ENCODE peak calls at places on chromosomes 13 and 19, in ten cellular contexts. A is Panc1; T is PC-9; S is fibroblast of mammary gland; M is kidney epithelial cell; H is GM13977; X is WERI-Rb-1; C is lung; G is foreskin fibroblast; K is CD8-positive, alpha-beta T cell. O is an unnamed sample.

GRCh38 chr19:44808463-44809371 is at the start of gene BCAM:
- DNase-seq in A (no peak), T (peak), S (peak), M (no peak), H (peak), X (peak), C (peak), G (peak), K (no peak), O (no peak)

GRCh38 chr19:18849838-18850400 is 18.2 kb downstream of the UPF1 start:
- DNase-seq in A (no peak), T (no peak), S (peak), M (no peak), H (no peak), X (no peak), C (no peak), G (no peak), K (no peak), O (no peak)

GRCh38 chr19:46180701-46181385 is 32.8 kb downstream of the IGFL2 start:
- DNase-seq in A (no peak), T (peak), S (peak), M (no peak), H (no peak), X (no peak), C (no peak), G (peak), K (no peak), O (no peak)

GRCh38 chr19:44680536-44680935 is 9.3 kb downstream of the CEACAM19 start:
- DNase-seq in A (no peak), T (no peak), S (no peak), M (no peak), H (no peak), X (no peak), C (no peak), G (no peak), K (no peak), O (no peak)

GRCh38 chr13:63025741-63026140 is 1610.1 kb upstream of the PCDH20 start:
- DNase-seq in A (no peak), T (no peak), S (no peak), M (no peak), H (no peak), X (no peak), C (no peak), G (no peak), K (no peak), O (no peak)

GRCh38 chr13:40146586-40147240 is 491.3 kb downstream of the COG6 start:
- DNase-seq in A (no peak), T (no peak), S (no peak), M (no peak), H (no peak), X (no peak), C (no peak), G (no peak), K (no peak), O (no peak)

GRCh38 chr13:46751811-46752635 is 44.9 kb downstream of the ESD start:
- DNase-seq in A (no peak), T (no peak), S (peak), M (no peak), H (no peak), X (peak), C (no peak), G (no peak), K (peak), O (peak)

GRCh38 chr13:114018461-114019055 is 44.7 kb upstream of the C13orf46 start:
- DNase-seq in A (no peak), T (no peak), S (no peak), M (no peak), H (no peak), X (no peak), C (no peak), G (no peak), K (no peak), O (no peak)

GRCh38 chr13:112905990-112906641 is 62.9 kb upstream of the MCF2L start:
- DNase-seq in A (no peak), T (peak), S (no peak), M (no peak), H (no peak), X (peak), C (no peak), G (no peak), K (no peak), O (no peak)

GRCh38 chr19:18629166-18630088 is 7.4 kb upstream of the KLHL26 start:
- DNase-seq in A (no peak), T (no peak), S (peak), M (no peak), H (no peak), X (no peak), C (no peak), G (no peak), K (no peak), O (no peak)

GRCh38 chr13:29886446-29886845 is 36.0 kb upstream of the UBL3 start:
- DNase-seq in A (no peak), T (no peak), S (no peak), M (no peak), H (no peak), X (no peak), C (no peak), G (no peak), K (peak), O (no peak)

GRCh38 chr13:30737511-30738342 is 2.4 kb downstream of the ALOX5AP start:
- DNase-seq in A (no peak), T (no peak), S (no peak), M (no peak), H (no peak), X (no peak), C (no peak), G (no peak), K (no peak), O (no peak)

GRCh38 chr19:18297308-18297707 is 15.9 kb upstream of the JUND start:
- DNase-seq in A (no peak), T (no peak), S (no peak), M (no peak), H (no peak), X (no peak), C (no peak), G (no peak), K (no peak), O (no peak)

GRCh38 chr13:84844473-84844872 is 954.7 kb downstream of the SLITRK6 start:
- DNase-seq in A (no peak), T (no peak), S (no peak), M (peak), H (peak), X (no peak), C (no peak), G (no peak), K (no peak), O (no peak)

GRCh38 chr19:19775891-19776205 is 42.9 kb upstream of the ZNF14 start:
- DNase-seq in A (no peak), T (no peak), S (no peak), M (no peak), H (no peak), X (no peak), C (no peak), G (no peak), K (no peak), O (no peak)

GRCh38 chr19:28705008-28705407 is 507.9 kb downstream of the UQCRFS1 start:
- DNase-seq in A (peak), T (no peak), S (peak), M (peak), H (no peak), X (no peak), C (no peak), G (peak), K (no peak), O (no peak)

GRCh38 chr13:113080361-113080831 is 25.2 kb upstream of the F7 start:
- DNase-seq in A (no peak), T (no peak), S (no peak), M (no peak), H (no peak), X (no peak), C (no peak), G (no peak), K (no peak), O (no peak)

GRCh38 chr13:82257790-82258507 is 1624.3 kb downstream of the SLITRK1 start:
- DNase-seq in A (no peak), T (no peak), S (no peak), M (no peak), H (no peak), X (no peak), C (no peak), G (no peak), K (no peak), O (no peak)

GRCh38 chr19:10116085-10116865 is 3.4 kb downstream of the EIF3G start:
- DNase-seq in A (no peak), T (peak), S (no peak), M (no peak), H (no peak), X (no peak), C (no peak), G (no peak), K (no peak), O (peak)

GRCh38 chr19:40512110-40512472 is 45.3 kb downstream of the SPTBN4 start:
- DNase-seq in A (no peak), T (no peak), S (no peak), M (no peak), H (no peak), X (no peak), C (no peak), G (no peak), K (no peak), O (no peak)

GRCh38 chr13:68358218-68358817 is 1128.2 kb upstream of the PCDH9 start:
- DNase-seq in A (no peak), T (no peak), S (no peak), M (no peak), H (no peak), X (no peak), C (no peak), G (no peak), K (no peak), O (no peak)

GRCh38 chr13:83878691-83879410 is 3.4 kb downstream of the SLITRK1 start:
- DNase-seq in A (no peak), T (no peak), S (no peak), M (no peak), H (no peak), X (peak), C (no peak), G (no peak), K (no peak), O (no peak)

GRCh38 chr19:18833849-18834643 is 2.3 kb downstream of the UPF1 start:
- DNase-seq in A (no peak), T (no peak), S (peak), M (no peak), H (peak), X (no peak), C (no peak), G (no peak), K (no peak), O (no peak)

GRCh38 chr19:55935206-55935605 is 3.1 kb upstream of the NLRP13 start:
- DNase-seq in A (no peak), T (no peak), S (no peak), M (no peak), H (no peak), X (no peak), C (no peak), G (no peak), K (no peak), O (no peak)

GRCh38 chr13:99731747-99732146 is 230.5 kb downstream of the TM9SF2 start:
- DNase-seq in A (no peak), T (no peak), S (no peak), M (no peak), H (no peak), X (no peak), C (no peak), G (no peak), K (no peak), O (no peak)

GRCh38 chr13:87684850-87685735 is 13.9 kb downstream of the SLITRK5 start:
- DNase-seq in A (no peak), T (no peak), S (no peak), M (no peak), H (no peak), X (no peak), C (no peak), G (no peak), K (no peak), O (no peak)

GRCh38 chr13:102571075-102571474 is 25.7 kb upstream of the TPP2 start:
- DNase-seq in A (no peak), T (no peak), S (no peak), M (no peak), H (no peak), X (no peak), C (no peak), G (no peak), K (no peak), O (no peak)

GRCh38 chr19:30073152-30074000 is 131.3 kb downstream of the URI1 start:
- DNase-seq in A (no peak), T (no peak), S (no peak), M (no peak), H (no peak), X (no peak), C (no peak), G (no peak), K (no peak), O (no peak)

DNA sequence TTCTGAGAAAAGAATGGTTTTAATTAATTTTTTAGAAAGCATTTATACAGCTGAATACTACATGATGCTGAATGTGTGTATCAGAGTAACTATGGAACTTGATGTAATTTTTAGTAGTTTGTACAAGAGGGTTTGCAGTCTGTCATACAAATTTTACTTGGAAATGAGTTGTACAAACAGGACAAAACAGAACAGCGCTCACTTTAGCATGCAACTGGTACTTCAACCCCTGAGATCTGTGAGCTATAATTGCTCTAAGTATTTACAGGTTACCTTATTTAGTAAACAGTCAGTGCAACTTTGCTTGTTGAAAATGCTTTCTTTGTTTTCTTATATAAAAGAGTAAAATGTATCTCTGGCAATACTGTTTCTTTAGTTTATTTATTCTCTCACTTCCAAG is 719 bp downstream of the TNFRSF19 start:
- DNase-seq in A (no peak), T (no peak), S (peak), M (no peak), H (no peak), X (no peak), C (no peak), G (no peak), K (no peak), O (no peak)
- TF ChIP-seq CTCF in A (no peak), T (no peak), S (peak), M (peak), H (no peak), X (peak), C (no peak), G (peak), K (no peak), O (no peak)

GRCh38 chr19:6219147-6219525 is 60.6 kb downstream of the MLLT1 start:
- DNase-seq in A (no peak), T (no peak), S (no peak), M (no peak), H (no peak), X (no peak), C (no peak), G (no peak), K (no peak), O (no peak)
- TF ChIP-seq CTCF in A (no peak), T (no peak), S (no peak), M (no peak), H (no peak), X (no peak), C (no peak), G (no peak), K (no peak), O (no peak)

GRCh38 chr19:13574933-13575332 is 68.7 kb upstream of the CACNA1A start:
- DNase-seq in A (no peak), T (peak), S (peak), M (no peak), H (no peak), X (peak), C (no peak), G (no peak), K (no peak), O (no peak)
- TF ChIP-seq CTCF in A (peak), T (peak), S (peak), M (no peak), H (no peak), X (peak), C (no peak), G (peak), K (no peak), O (no peak)

GRCh38 chr19:48085904-48086864 is 24.4 kb downstream of the PLA2G4C start:
- DNase-seq in A (no peak), T (no peak), S (no peak), M (no peak), H (no peak), X (peak), C (no peak), G (no peak), K (no peak), O (no peak)
- TF ChIP-seq CTCF in A (peak), T (no peak), S (no peak), M (no peak), H (peak), X (peak), C (no peak), G (peak), K (no peak), O (no peak)

DNA sequence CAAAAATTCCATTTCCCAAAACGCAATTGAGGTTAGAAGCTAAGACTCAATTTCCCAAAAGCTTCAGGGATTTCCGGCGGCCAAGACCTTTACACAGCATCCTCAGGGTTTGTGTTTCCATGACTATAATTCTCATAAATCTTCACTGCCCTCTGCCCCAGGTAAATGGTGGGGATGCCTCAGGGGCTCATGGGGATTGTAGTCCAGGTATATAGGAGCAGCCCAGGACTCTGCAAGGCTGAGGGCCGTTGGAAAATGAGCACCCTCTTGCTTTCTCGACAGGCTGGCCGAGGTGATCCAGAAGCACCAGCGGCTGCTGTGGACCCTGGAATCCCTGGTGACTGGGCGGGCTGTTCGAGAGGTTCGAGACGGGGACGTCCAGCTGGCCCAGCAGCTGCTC is 6.4 kb downstream of the ALDH16A1 start:
- DNase-seq in A (no peak), T (no peak), S (no peak), M (no peak), H (no peak), X (no peak), C (no peak), G (no peak), K (no peak), O (no peak)
- TF ChIP-seq CTCF in A (no peak), T (no peak), S (no peak), M (no peak), H (no peak), X (no peak), C (no peak), G (no peak), K (no peak), O (no peak)

GRCh38 chr19:43652546-43652874 is 12.9 kb upstream of the CADM4 start:
- DNase-seq in A (no peak), T (no peak), S (no peak), M (no peak), H (no peak), X (no peak), C (no peak), G (no peak), K (no peak), O (no peak)
- TF ChIP-seq CTCF in A (peak), T (peak), S (no peak), M (no peak), H (no peak), X (no peak), C (no peak), G (no peak), K (peak), O (no peak)